ENCODE peak calls at places on chromosomes 5 and 9, in eight cellular contexts. J is activated CD8-positive, alpha-beta memory T cell treated with anti-CD3 and anti-CD28 coated beads, Interleukin-2, amount 50 U/mL, for 48 hours; C is heart left ventricle; T is effector memory CD8-positive, alpha-beta T cell; X is GM06990; K is HFFc6; Q is RWPE1; A is endothelial cell. P is an unnamed sample.

GRCh38 chr5:112186401-112186990 is 232.6 kb downstream of the EPB41L4A start:
- DNase-seq in J (no peak), C (no peak), T (no peak), X (no peak), K (peak; percentile 58), Q (peak; percentile 33), A (peak; percentile 24), P (no peak)

GRCh38 chr9:34988218-34989055 is 1.1 kb upstream of the DNAJB5 start:
- DNase-seq in J (peak; percentile 69), C (peak; percentile 66), T (peak; percentile 28), X (peak; percentile 41), K (no peak), Q (no peak), A (peak; percentile 50), P (no peak)

GRCh38 chr9:37464426-37465248 is 613 bp downstream of the ZBTB5 start:
- DNase-seq in J (peak; percentile 93), C (peak; percentile 84), T (peak; percentile 87), X (no peak), K (peak; percentile 54), Q (peak; percentile 71), A (no peak), P (peak; percentile 91)

GRCh38 chr5:122408592-122409219 is 96.7 kb downstream of the SNCAIP start:
- DNase-seq in J (no peak), C (no peak), T (no peak), X (no peak), K (no peak), Q (no peak), A (no peak), P (no peak)

GRCh38 chr5:149824115-149824514 is 94.0 kb downstream of the PPARGC1B start:
- DNase-seq in J (no peak), C (no peak), T (no peak), X (no peak), K (no peak), Q (no peak), A (no peak), P (no peak)

GRCh38 chr9:80285325-80285724 is 713.6 kb downstream of the TLE4 start:
- DNase-seq in J (no peak), C (no peak), T (no peak), X (no peak), K (no peak), Q (peak; percentile 6), A (no peak), P (no peak)

GRCh38 chr5:1793301-1793740 is 6.3 kb downstream of the MRPL36 start:
- DNase-seq in J (peak; percentile 67), C (no peak), T (no peak), X (no peak), K (no peak), Q (no peak), A (no peak), P (no peak)

GRCh38 chr5:74502479-74502950 is 138.0 kb downstream of the ENC1 start:
- DNase-seq in J (no peak), C (no peak), T (no peak), X (no peak), K (no peak), Q (no peak), A (no peak), P (no peak)

GRCh38 chr5:36950586-36951457 is 74.3 kb downstream of the NIPBL start:
- DNase-seq in J (no peak), C (no peak), T (no peak), X (no peak), K (peak; percentile 78), Q (peak; percentile 62), A (no peak), P (no peak)

GRCh38 chr5:179613460-179614071 is 9.9 kb downstream of the HNRNPH1 start:
- DNase-seq in J (no peak), C (no peak), T (no peak), X (no peak), K (no peak), Q (no peak), A (no peak), P (no peak)

P was measured in naive B cell.